ENCODE peak calls at places on chromosomes 11 and 22, in eight cellular contexts. Z is Peyer's patch, M is stomach, U is tibial nerve, O is body of pancreas, W is HepG2, L is suprapubic skin, K is sigmoid colon. S is an unnamed sample.

GRCh38 chr11:56799691-56800090 is 51.2 kb upstream of the OR9G4 start:
- DNase-seq in Z (no peak), M (no peak), U (no peak), O (no peak), W (no peak), L (no peak), K (no peak), S (no peak)

GRCh38 chr11:103413266-103413888 is 304.2 kb downstream of the DYNC2H1 start:
- DNase-seq in Z (no peak), M (no peak), U (no peak), O (no peak), W (no peak), L (no peak), K (no peak), S (no peak)

GRCh38 chr11:44709281-44709562 is 17.5 kb upstream of the TSPAN18 start:
- DNase-seq in Z (peak; percentile 48), M (no peak), U (no peak), O (no peak), W (peak; percentile 74), L (no peak), K (no peak), S (peak; percentile 67)

GRCh38 chr11:33696411-33696810 is 4.2 kb downstream of the C11orf91 start:
- DNase-seq in Z (no peak), M (peak; percentile 47), U (no peak), O (peak; percentile 69), W (no peak), L (no peak), K (no peak), S (no peak)

GRCh38 chr22:18088825-18089568 is 11.2 kb downstream of the PEX26 start:
- DNase-seq in Z (peak; percentile 75), M (no peak), U (no peak), O (peak; percentile 30), W (peak; percentile 56), L (no peak), K (no peak), S (peak; percentile 81)

GRCh38 chr11:28384418-28384817 is 276.2 kb downstream of the METTL15 start:
- DNase-seq in Z (no peak), M (no peak), U (no peak), O (no peak), W (no peak), L (no peak), K (no peak), S (no peak)

GRCh38 chr11:122068096-122068495 is 47.9 kb downstream of the BLID start:
- DNase-seq in Z (no peak), M (no peak), U (no peak), O (no peak), W (no peak), L (no peak), K (no peak), S (no peak)

GRCh38 chr22:20748820-20749428 is 25.0 kb upstream of the SERPIND1 start:
- DNase-seq in Z (peak; percentile 68), M (no peak), U (no peak), O (no peak), W (no peak), L (no peak), K (no peak), S (no peak)

GRCh38 chr11:72983560-72983959 is 158.6 kb downstream of the FCHSD2 start:
- DNase-seq in Z (no peak), M (no peak), U (no peak), O (no peak), W (no peak), L (no peak), K (no peak), S (no peak)

GRCh38 chr22:32754413-32755041 is 47.0 kb upstream of the TIMP3 start:
- DNase-seq in Z (peak; percentile 67), M (no peak), U (no peak), O (peak; percentile 9), W (peak; percentile 83), L (no peak), K (no peak), S (no peak)

GRCh38 chr11:20087118-20087521 is 73.2 kb downstream of the DBX1 start:
- DNase-seq in Z (no peak), M (no peak), U (no peak), O (no peak), W (no peak), L (no peak), K (no peak), S (no peak)

GRCh38 chr11:3627291-3627690 is 14.5 kb downstream of the ART5 start:
- DNase-seq in Z (no peak), M (no peak), U (no peak), O (no peak), W (no peak), L (no peak), K (no peak), S (no peak)

GRCh38 chr11:101797335-101797734 is 117.5 kb upstream of the CEP126 start:
- DNase-seq in Z (no peak), M (no peak), U (no peak), O (no peak), W (no peak), L (no peak), K (no peak), S (peak; percentile 17)

GRCh38 chr22:28027453-28028448 is 108.7 kb upstream of the PITPNB start:
- DNase-seq in Z (no peak), M (no peak), U (no peak), O (no peak), W (no peak), L (no peak), K (peak; percentile 86), S (peak; percentile 8)

GRCh38 chr22:38947321-38948112 is 9.9 kb upstream of the APOBEC3A start:
- DNase-seq in Z (peak; percentile 41), M (no peak), U (no peak), O (peak; percentile 3), W (no peak), L (no peak), K (peak; percentile 45), S (no peak)

GRCh38 chr11:127639916-127640315 is 639.3 kb upstream of the KIRREL3 start:
- DNase-seq in Z (no peak), M (no peak), U (no peak), O (no peak), W (no peak), L (no peak), K (no peak), S (no peak)

GRCh38 chr11:67024410-67024809 is 1.5 kb downstream of the SYT12 start:
- DNase-seq in Z (no peak), M (no peak), U (no peak), O (no peak), W (no peak), L (no peak), K (no peak), S (no peak)

GRCh38 chr11:41714101-41714500 is 254.6 kb upstream of the LRRC4C start:
- DNase-seq in Z (no peak), M (no peak), U (no peak), O (no peak), W (no peak), L (no peak), K (no peak), S (no peak)

GRCh38 chr11:93736129-93736528 is 5.2 kb downstream of the TAF1D start:
- DNase-seq in Z (no peak), M (no peak), U (no peak), O (no peak), W (no peak), L (no peak), K (no peak), S (no peak)
- H3K36me3 ChIP-seq in Z (no peaks in the 10 kb centered on the region), M (peaks cover 80% of the 10 kb centered on the region), U (peaks cover 3% of the 10 kb centered on the region), O (peaks cover 8% of the 10 kb centered on the region), W (peaks cover 78% of the 10 kb centered on the region), L (peaks cover 72% of the 10 kb centered on the region), K (peaks cover 64% of the 10 kb centered on the region), S (no peaks in the 10 kb centered on the region)

GRCh38 chr22:37284807-37285355 is 2.6 kb downstream of the CYTH4 start:
- DNase-seq in Z (peak; percentile 88), M (peak; percentile 40), U (no peak), O (peak; percentile 12), W (no peak), L (no peak), K (peak; percentile 80), S (peak; percentile 52)
- TF ChIP-seq POLR2A in Z (no peak), M (no peak), U (no peak), O (no peak), W (no peak), L (no peak), K (no peak), S (peak; percentile 11)

GRCh38 chr22:46286006-46286405 is 10.7 kb upstream of the GTSE1 start:
- DNase-seq in Z (no peak), M (no peak), U (no peak), O (no peak), W (no peak), L (no peak), K (no peak), S (no peak)

GRCh38 chr22:46288846-46289243 is 7.8 kb upstream of the GTSE1 start:
- DNase-seq in Z (no peak), M (no peak), U (no peak), O (no peak), W (no peak), L (no peak), K (no peak), S (no peak)

GRCh38 chr22:46287873-46288751 is 8.6 kb upstream of the GTSE1 start:
- DNase-seq in Z (peak; percentile 90), M (peak; percentile 47), U (no peak), O (peak; percentile 28), W (no peak), L (no peak), K (no peak), S (peak; percentile 60)

GRCh38 chr22:46289244-46289891 is 7.3 kb upstream of the GTSE1 start:
- DNase-seq in Z (no peak), M (no peak), U (no peak), O (no peak), W (no peak), L (no peak), K (no peak), S (no peak)

DNA sequence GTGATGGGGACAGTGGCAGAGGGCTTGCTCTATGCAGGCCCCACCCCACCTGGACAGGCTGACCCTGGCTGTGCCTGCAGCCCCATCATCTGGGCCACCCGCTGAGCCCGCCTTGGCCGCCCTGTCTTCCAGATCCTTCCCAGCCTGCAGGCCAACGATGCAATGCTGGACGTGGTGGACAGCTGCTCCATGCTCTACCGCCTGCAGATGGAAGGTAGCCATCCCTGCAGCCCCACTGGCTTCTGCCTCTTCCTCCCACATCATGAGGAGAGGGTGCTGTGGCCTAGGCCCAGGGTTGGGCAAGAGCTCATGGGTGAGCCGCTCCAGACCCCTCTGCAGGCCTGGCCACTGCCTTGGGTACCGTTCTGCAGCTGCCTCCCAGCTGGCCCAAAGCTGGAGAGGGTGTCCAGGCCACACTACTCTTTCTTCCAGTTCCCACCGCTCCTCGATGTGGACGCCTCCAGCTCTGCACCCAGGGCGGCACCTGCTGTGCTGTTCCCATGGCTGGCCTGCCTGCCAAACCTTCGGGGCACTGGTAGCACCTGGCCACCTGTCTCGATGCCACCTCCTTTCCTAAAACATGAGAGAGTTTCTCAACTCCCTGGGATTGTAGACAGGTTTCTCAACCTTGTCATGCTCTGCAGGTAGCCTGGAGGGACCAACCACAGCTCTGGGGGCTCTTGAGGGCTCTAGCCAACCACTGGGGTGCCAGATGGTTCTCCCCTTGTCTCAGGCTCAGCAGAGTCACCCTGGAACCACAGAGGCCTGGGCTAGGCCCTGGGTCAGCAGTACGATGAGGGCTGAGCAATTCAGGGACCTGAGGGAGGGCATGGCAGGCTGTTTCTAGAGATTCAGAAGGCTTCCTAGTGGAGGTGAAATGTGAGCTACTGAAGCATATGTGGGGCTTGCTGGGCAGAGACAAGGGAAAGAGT is 9.5 kb upstream of the GTSE1 start:
- DNase-seq in Z (no peak), M (no peak), U (no peak), O (peak; percentile 92), W (no peak), L (no peak), K (no peak), S (no peak)
- H3K36me3 ChIP-seq in Z (no peaks in the 10 kb centered on the region), M (peaks cover 100% of the 10 kb centered on the region), U (peaks cover 5% of the 10 kb centered on the region), O (peaks cover 2% of the 10 kb centered on the region), W (peaks cover 85% of the 10 kb centered on the region), L (peaks cover 61% of the 10 kb centered on the region), K (peaks cover 48% of the 10 kb centered on the region), S (no peaks in the 10 kb centered on the region)

GRCh38 chr11:134153147-134153905 is 70.4 kb downstream of the NCAPD3 start:
- DNase-seq in Z (no peak), M (no peak), U (no peak), O (no peak), W (no peak), L (no peak), K (no peak), S (no peak)
- TF ChIP-seq POLR2A in Z (no peak), M (no peak), U (no peak), O (no peak), W (no peak), L (no peak), K (no peak), S (no peak)

S was measured in adrenal gland.